ENCODE peak calls at places on chromosome 6, in ten cellular contexts. H, U, F, E, L, Y, C, Q, R and N are unnamed samples.

GRCh38 chr6:27280064-27280539 is 32.0 kb downstream of the POM121L2 start:
- DNase-seq in H (no peak), U (peak), F (no peak), E (peak), L (peak), Y (no peak), C (peak), Q (no peak), R (peak), N (peak)

GRCh38 chr6:105793132-105793531 is 293.0 kb upstream of the PRDM1 start:
- DNase-seq in H (no peak), U (no peak), F (peak), E (no peak), L (no peak), Y (no peak), C (no peak), Q (no peak), R (no peak), N (peak)

GRCh38 chr6:139062921-139063320 is 34.4 kb downstream of the ABRACL start:
- DNase-seq in H (peak), U (no peak), F (no peak), E (no peak), L (no peak), Y (no peak), C (no peak), Q (no peak), R (peak), N (no peak)

GRCh38 chr6:139588076-139588639 is 213.7 kb upstream of the CITED2 start:
- DNase-seq in H (no peak), U (no peak), F (no peak), E (no peak), L (no peak), Y (no peak), C (no peak), Q (no peak), R (peak), N (peak)

GRCh38 chr6:44933113-44933512 is 395.0 kb upstream of the RUNX2 start:
- DNase-seq in H (no peak), U (no peak), F (no peak), E (no peak), L (no peak), Y (no peak), C (no peak), Q (no peak), R (no peak), N (no peak)

GRCh38 chr6:43707767-43708166 is 20.2 kb upstream of the MRPS18A start:
- DNase-seq in H (no peak), U (no peak), F (no peak), E (no peak), L (no peak), Y (no peak), C (no peak), Q (no peak), R (no peak), N (no peak)

GRCh38 chr6:2970753-2971419 is 481 bp downstream of the SERPINB6 start:
- DNase-seq in H (no peak), U (peak), F (peak), E (peak), L (peak), Y (peak), C (peak), Q (peak), R (peak), N (peak)

GRCh38 chr6:148757944-148758343 is 11.1 kb downstream of the UST start:
- DNase-seq in H (no peak), U (no peak), F (no peak), E (no peak), L (no peak), Y (no peak), C (no peak), Q (no peak), R (no peak), N (no peak)

GRCh38 chr6:28693033-28693750 is 167.5 kb downstream of the GPX5 start:
- DNase-seq in H (no peak), U (no peak), F (no peak), E (no peak), L (no peak), Y (no peak), C (no peak), Q (no peak), R (no peak), N (peak)

GRCh38 chr6:41371461-41371991 is 36.1 kb downstream of the NCR2 start:
- DNase-seq in H (no peak), U (peak), F (peak), E (peak), L (no peak), Y (no peak), C (peak), Q (no peak), R (peak), N (peak)

GRCh38 chr6:85585741-85586140 is 7.9 kb downstream of the SNX14 start:
- DNase-seq in H (no peak), U (no peak), F (no peak), E (no peak), L (no peak), Y (no peak), C (no peak), Q (no peak), R (no peak), N (no peak)

GRCh38 chr6:151211075-151211474 is 28.7 kb upstream of the AKAP12 start:
- DNase-seq in H (no peak), U (no peak), F (no peak), E (no peak), L (no peak), Y (no peak), C (no peak), Q (no peak), R (no peak), N (no peak)

GRCh38 chr6:29734046-29735018 is 11.1 kb downstream of the HLA-F start:
- DNase-seq in H (no peak), U (no peak), F (no peak), E (no peak), L (no peak), Y (no peak), C (no peak), Q (no peak), R (no peak), N (peak)

GRCh38 chr6:40411881-40412280 is 175.3 kb downstream of the LRFN2 start:
- DNase-seq in H (no peak), U (no peak), F (peak), E (no peak), L (peak), Y (no peak), C (no peak), Q (no peak), R (no peak), N (no peak)

GRCh38 chr6:27894839-27895762 is 17.1 kb downstream of the OR2B2 start:
- DNase-seq in H (no peak), U (peak), F (peak), E (peak), L (peak), Y (no peak), C (no peak), Q (peak), R (peak), N (peak)

GRCh38 chr6:113744886-113745285 is 112.3 kb upstream of the MARCKS start:
- DNase-seq in H (no peak), U (no peak), F (no peak), E (no peak), L (no peak), Y (no peak), C (no peak), Q (no peak), R (no peak), N (no peak)

GRCh38 chr6:119323478-119323877 is 26.1 kb downstream of the MAN1A1 start:
- DNase-seq in H (no peak), U (no peak), F (no peak), E (no peak), L (no peak), Y (no peak), C (no peak), Q (no peak), R (no peak), N (peak)

GRCh38 chr6:160659562-160659961 is 4.5 kb downstream of the LPA start:
- DNase-seq in H (no peak), U (no peak), F (no peak), E (no peak), L (no peak), Y (no peak), C (no peak), Q (no peak), R (no peak), N (no peak)

GRCh38 chr6:43013020-43013842 is 515 bp downstream of the MEA1 start:
- DNase-seq in H (no peak), U (no peak), F (no peak), E (no peak), L (no peak), Y (no peak), C (no peak), Q (no peak), R (peak), N (no peak)

DNA sequence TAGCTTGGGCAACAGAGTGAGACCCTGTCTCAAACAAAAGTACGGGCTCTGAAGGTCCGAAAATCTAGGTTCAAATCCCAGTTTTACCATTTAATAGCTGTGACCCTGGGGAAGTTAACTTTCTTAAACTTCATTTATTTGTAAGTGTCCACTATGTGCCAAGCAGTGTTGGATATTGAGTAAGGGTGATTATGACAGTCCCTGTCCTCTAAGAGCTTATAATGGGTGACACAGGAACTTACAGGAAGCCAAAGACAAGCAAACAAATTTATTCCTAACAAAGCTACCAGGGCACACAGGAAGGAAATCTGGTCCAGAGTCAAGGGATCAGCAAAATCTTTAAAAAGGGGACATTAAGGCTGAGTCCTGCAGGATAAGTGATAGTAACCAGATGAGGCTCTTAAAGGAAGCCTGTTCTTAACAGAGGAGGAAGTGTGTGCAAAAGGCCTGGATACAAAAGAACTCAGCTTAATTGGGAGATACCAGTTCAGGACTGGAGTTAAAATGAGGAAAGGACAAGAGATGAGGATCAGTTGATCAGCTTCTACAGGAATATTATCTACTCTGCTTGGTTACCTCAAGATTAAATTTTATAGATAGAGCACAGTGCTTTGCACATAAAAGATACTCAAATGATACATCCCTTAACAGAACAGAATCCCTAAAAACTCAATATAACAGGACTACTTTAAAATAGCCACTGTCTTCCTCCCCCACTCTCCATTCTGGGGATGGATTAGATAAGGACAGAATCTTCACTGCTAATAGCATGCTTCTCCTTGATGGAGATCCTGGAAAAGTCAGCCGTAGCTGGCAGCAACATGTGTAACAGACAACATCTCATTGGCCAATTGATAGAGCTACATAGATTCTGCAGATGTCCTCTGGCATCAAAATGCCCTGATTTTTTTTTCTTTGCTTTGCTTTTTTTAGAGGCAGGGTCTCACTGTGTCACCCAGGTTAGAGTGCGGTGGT is 6.1 kb downstream of the SNX3 start:
- DNase-seq in H (no peak), U (no peak), F (no peak), E (no peak), L (peak), Y (no peak), C (no peak), Q (no peak), R (no peak), N (no peak)
- TF ChIP-seq CTCF in H (no peak), U (no peak), F (no peak), E (no peak), L (no peak), Y (no peak), C (no peak), Q (no peak), R (no peak), N (no peak)

GRCh38 chr6:137341721-137342195 is 122.6 kb upstream of the IFNGR1 start:
- DNase-seq in H (no peak), U (no peak), F (no peak), E (no peak), L (peak), Y (peak), C (peak), Q (peak), R (no peak), N (peak)
- TF ChIP-seq CTCF in H (no peak), U (no peak), F (no peak), E (no peak), L (peak), Y (peak), C (no peak), Q (no peak), R (peak), N (no peak)

DNA sequence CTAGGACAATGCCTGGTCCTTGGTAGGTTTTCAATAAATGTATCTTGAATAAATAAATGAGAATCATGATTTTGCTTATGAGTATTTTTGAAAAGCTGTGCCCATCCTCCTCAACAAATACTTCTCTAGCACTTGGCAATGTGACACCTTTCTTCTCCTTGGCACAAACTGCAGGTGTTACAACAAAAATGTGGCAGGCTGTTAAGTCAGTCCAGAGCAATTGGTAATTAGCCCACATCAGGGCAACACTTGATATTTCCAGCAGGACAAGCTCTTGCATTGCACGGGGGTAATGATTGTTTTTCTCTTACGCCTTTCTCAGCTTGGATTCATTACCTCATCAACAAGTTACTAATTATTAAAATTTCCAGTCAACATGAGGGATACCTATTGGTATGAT is 31.6 kb upstream of the SNX9 start:
- DNase-seq in H (no peak), U (no peak), F (no peak), E (no peak), L (no peak), Y (no peak), C (no peak), Q (no peak), R (no peak), N (no peak)
- TF ChIP-seq CTCF in H (no peak), U (no peak), F (no peak), E (no peak), L (no peak), Y (no peak), C (no peak), Q (no peak), R (no peak), N (no peak)

DNA sequence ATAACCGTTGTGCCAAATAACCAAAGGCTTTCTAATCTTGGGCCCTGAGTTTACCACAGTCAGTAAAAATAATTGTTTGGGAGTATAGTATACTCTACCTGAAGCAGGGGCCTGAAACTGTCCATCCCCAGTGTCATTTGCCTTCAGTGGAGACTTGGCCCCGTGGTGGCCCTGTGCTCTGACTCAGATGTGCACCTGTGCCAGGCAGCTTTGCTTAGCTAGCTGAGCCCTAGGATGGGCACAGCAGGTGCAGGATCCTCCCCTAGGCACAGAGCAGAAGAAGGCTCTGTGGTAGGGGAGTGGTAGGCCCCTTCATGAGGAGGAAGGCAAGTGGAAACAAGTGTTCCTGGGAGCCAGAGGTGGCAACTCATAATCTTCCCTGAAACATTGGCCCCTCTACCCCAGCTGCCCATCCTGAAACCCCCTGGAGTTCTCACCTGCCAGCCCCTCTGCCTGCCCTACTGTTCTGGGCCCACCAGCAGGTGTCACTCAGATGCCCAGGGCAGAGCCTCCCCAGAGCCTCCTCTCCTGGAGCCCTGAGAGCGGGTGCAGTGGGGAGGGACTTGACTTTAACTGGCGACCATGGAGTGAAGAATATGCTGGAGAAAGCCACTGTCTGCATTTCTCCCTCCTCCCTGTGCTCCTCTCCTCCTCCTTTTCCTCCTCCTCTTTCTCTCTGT is 3.0 kb downstream of the CPNE5 start:
- DNase-seq in H (no peak), U (no peak), F (peak), E (no peak), L (no peak), Y (no peak), C (no peak), Q (no peak), R (no peak), N (no peak)
- TF ChIP-seq CTCF in H (peak), U (no peak), F (no peak), E (no peak), L (peak), Y (no peak), C (no peak), Q (no peak), R (peak), N (no peak)

DNA sequence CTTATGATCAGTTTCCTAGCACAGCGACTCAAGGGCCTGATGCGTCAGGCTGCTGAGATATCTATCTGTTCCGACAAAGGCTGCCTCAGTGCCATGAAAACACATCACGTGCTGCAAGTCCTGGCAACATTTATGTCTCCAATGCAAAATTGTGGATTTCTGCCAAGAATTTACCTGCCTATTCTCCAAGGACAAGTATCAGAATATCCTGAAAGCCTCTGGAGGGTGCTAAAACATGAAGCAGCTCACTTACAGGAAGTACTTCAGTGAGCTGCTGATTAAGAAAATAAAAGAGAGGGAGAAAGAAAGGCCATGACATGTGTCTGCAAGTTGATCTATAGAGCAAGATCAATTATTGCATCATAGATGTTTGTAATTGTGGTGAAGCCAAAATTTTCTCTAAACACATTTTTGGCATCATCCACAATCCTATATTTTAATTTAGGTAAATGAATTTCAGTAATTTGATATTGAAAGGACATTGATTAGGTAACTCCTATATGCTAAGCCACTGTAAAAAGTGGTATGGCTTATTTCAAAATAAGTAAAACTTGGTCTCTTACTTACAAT is 25.8 kb upstream of the TPBG start:
- DNase-seq in H (no peak), U (no peak), F (no peak), E (no peak), L (no peak), Y (no peak), C (no peak), Q (no peak), R (no peak), N (peak)
- TF ChIP-seq CTCF in H (no peak), U (no peak), F (no peak), E (no peak), L (no peak), Y (no peak), C (no peak), Q (no peak), R (no peak), N (peak)